ENCODE peak calls at places on chromosomes 16 and 17, in six cellular contexts. U, M, J, I, S and L are unnamed samples. For H3K9me3, the result is how much of the 10 kb centered on the place peaks cover.

GRCh38 chr17:45092932-45093430 is 31.9 kb downstream of the NMT1 start:
- DNase-seq in S (peak), M (peak), U (peak), I (peak), J (peak), L (peak)

GRCh38 chr16:29978081-29978480 is 4.4 kb downstream of the TAOK2 start:
- DNase-seq in M (no peak), U (no peak), S (no peak), I (no peak), J (no peak), L (no peak)

GRCh38 chr16:84481051-84481735 is 23.3 kb downstream of the MEAK7 start:
- DNase-seq in I (no peak), U (no peak), J (no peak), S (no peak), M (no peak), L (no peak)

GRCh38 chr17:80393491-80393890 is 21.5 kb upstream of the ENDOV start:
- DNase-seq in S (no peak), M (no peak), U (no peak), J (no peak), I (no peak), L (no peak)

GRCh38 chr16:1770328-1771071 is 843 bp downstream of the NME3 start:
- DNase-seq in S (peak), U (peak), J (no peak), I (peak), M (no peak), L (peak)

GRCh38 chr16:90047714-90048346 is 28.6 kb upstream of the DBNDD1 start:
- DNase-seq in I (peak), S (no peak), M (no peak), J (no peak), U (no peak), L (no peak)

GRCh38 chr17:39818282-39819000 is 45.7 kb downstream of the IKZF3 start:
- DNase-seq in I (no peak), M (no peak), J (no peak), S (no peak), U (peak), L (no peak)

GRCh38 chr16:4825196-4825595 is 21.9 kb downstream of the GLYR1 start:
- DNase-seq in M (peak), J (no peak), I (no peak), U (no peak), S (no peak), L (no peak)

GRCh38 chr17:29615492-29616299 is 7.0 kb downstream of the CORO6 start:
- DNase-seq in I (peak), M (peak), S (peak), J (peak), U (peak), L (peak)

GRCh38 chr16:88284101-88284500 is 98.7 kb upstream of the ZNF469 start:
- DNase-seq in I (no peak), J (no peak), S (no peak), M (no peak), U (no peak), L (no peak)
- H3K9me3 ChIP-seq in I (under half), J (under half), S (under half), M (under half), U (under half), L (under half)

DNA sequence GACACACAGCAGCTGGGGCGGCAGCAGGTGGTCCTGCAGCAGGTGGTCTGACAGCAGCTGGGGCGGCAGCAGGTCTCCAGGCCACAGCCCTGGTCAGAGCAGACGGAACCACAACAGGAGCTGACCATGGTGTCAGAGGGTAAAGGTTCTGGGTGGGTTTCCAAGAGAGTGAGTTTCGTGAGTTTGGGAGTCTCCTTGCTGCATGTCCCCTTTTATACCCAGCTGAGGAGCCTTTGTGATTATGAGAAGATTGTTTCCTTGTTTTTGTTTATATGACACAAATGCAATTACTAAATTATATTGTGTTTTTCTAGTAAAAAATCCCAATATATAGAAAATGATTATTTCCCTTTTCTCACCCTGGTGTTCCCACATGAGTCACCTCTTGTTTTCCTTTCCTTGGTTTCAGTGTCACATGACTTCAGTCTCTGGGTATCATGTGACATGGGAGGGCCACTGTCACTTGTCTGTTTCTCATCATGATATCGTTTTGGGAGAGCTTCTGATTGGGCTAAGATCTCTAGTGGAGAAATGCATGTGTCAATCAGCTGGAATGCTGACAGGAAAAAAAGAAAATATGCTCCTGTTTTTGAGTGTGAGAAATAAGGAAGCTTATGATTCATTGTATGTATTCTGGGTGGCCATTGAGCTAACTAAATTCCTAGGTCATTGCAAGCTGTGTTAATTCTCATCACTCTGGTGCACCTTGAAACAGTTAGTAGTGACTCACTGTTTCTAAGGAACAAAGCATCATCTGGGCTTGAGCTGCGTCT is at the start of gene KRTAP4-6:
- DNase-seq in J (no peak), U (no peak), M (no peak), I (peak), S (peak), L (peak)
- H3K9me3 ChIP-seq in J (under half), U (under half), M (under half), I (under half), S (under half), L (under half)

DNA sequence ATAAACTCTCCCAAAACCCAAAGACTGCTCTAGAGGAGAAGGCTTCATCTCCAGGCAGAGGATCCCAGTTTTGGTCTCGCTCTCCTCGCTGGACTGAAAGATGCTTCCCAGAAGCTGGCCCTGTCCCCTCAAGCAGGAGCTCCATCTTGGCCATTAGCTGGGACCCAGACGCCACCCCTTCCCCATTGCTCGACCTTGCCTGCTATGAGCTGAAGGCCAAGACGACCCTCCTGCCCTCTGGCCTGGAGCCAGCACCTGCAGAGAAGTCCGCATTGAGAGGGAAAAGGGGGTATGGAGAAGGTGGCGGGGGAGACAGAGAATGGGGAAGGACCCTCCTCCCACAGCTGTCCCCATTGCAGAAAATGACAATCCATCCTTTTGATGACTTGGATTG is 3.6 kb upstream of the RCVRN start:
- DNase-seq in J (no peak), U (no peak), S (no peak), M (no peak), I (no peak), L (no peak)
- H3K9me3 ChIP-seq in J (under half), U (under half), S (under half), M (under half), I (under half), L (under half)

GRCh38 chr16:34743115-34743514 is 1283.7 kb downstream of the TP53TG3F start:
- DNase-seq in J (no peak), I (no peak), M (no peak), S (no peak), U (no peak), L (no peak)
- H3K9me3 ChIP-seq in J (under half), I (under half), M (under half), S (under half), U (under half), L (under half)

DNA sequence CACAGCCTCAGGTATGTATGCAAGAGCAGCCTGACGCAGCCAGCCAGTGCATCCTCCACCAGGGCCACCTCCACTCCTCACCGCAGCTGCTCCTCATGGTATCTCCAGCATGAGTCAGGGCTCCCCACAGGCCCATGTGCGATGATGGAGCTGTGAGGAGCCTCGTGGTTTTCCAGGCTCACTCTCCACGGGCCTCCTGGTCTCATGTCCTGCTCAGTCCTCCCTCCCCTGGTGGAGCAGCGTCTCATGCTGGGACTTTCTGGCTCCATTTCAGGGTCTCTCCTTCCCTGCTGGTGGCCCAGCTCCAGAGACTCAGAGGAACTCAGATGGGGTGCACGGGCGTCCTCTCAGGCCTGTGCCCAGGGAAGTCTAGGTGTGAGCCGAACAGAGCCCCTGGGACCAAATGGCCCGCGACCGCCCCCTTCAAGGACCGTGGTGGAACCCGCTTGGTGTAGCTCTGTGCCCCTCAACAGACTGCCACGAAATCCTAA is 70.4 kb downstream of the METRNL start:
- DNase-seq in M (no peak), I (peak), J (no peak), U (no peak), S (no peak), L (peak)
- H3K9me3 ChIP-seq in M (under half), I (under half), J (under half), U (under half), S (under half), L (under half)

GRCh38 chr17:3308603-3309002 is 10.4 kb upstream of the OR3A1 start:
- DNase-seq in I (no peak), S (no peak), M (no peak), J (no peak), U (no peak), L (no peak)
- H3K9me3 ChIP-seq in I (under half), S (under half), M (under half), J (under half), U (under half), L (under half)

GRCh38 chr16:35706901-35707300 is 2247.5 kb downstream of the TP53TG3F start:
- DNase-seq in I (no peak), S (no peak), M (no peak), U (no peak), J (no peak), L (no peak)
- H3K9me3 ChIP-seq in I (under half), S (under half), M (under half), U (under half), J (under half), L (under half)

DNA sequence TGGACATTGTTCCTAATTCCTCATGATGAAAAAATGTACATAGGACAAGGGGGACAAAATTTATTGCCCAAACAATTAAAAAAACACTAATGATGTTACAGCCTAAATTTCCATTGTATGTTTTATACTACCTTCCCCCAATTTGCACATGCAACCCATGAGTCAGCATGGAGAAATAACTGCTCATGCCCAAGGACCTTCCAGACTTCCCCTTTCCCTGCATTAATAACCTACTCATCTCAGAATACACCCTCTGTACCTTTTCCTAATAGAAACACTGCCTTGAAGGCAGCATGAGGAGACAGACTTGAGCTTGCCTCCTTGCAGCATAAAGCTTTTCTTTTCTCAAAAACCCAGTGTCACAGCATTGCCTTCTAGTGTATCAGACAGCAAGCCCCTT is 2402.8 kb downstream of the TP53TG3F start:
- DNase-seq in S (no peak), I (no peak), J (no peak), U (no peak), M (no peak), L (no peak)
- H3K9me3 ChIP-seq in S (under half), I (under half), J (under half), U (under half), M (under half), L (under half)

GRCh38 chr16:35908942-35909341 is 2449.5 kb downstream of the TP53TG3F start:
- DNase-seq in J (no peak), U (no peak), I (no peak), M (no peak), S (no peak), L (no peak)

GRCh38 chr16:35910409-35910808 is 2451.0 kb downstream of the TP53TG3F start:
- DNase-seq in M (no peak), I (no peak), U (no peak), S (no peak), J (no peak), L (no peak)

GRCh38 chr16:35909351-35909954 is 2450.0 kb downstream of the TP53TG3F start:
- DNase-seq in M (no peak), J (no peak), U (no peak), S (no peak), I (no peak), L (no peak)

GRCh38 chr16:35908152-35908551 is 2448.7 kb downstream of the TP53TG3F start:
- DNase-seq in J (no peak), U (no peak), I (no peak), M (no peak), S (no peak), L (no peak)

DNA sequence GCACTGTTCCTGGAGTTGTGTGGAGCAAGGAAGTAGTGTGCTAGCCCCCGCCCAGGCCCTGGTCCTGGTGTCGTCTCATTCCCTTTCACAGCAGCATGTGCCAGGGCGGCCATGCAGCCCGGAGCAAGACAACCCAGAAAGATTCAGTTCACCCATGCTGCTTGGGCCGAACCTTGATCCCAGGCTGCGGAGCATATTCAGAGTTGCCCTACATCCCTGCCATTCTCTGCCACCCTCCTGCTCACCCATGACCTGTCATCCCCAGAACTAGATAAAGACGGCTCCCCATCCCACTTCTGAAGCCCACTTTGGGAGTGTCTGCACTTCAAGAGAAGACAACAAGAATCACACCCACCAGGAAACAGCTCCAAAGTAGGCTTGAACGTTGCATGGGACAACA is 2452.5 kb downstream of the TP53TG3F start:
- DNase-seq in I (no peak), S (no peak), J (no peak), M (no peak), U (no peak), L (no peak)
- H3K9me3 ChIP-seq in I (under half), S (under half), J (under half), M (under half), U (under half), L (under half)

DNA sequence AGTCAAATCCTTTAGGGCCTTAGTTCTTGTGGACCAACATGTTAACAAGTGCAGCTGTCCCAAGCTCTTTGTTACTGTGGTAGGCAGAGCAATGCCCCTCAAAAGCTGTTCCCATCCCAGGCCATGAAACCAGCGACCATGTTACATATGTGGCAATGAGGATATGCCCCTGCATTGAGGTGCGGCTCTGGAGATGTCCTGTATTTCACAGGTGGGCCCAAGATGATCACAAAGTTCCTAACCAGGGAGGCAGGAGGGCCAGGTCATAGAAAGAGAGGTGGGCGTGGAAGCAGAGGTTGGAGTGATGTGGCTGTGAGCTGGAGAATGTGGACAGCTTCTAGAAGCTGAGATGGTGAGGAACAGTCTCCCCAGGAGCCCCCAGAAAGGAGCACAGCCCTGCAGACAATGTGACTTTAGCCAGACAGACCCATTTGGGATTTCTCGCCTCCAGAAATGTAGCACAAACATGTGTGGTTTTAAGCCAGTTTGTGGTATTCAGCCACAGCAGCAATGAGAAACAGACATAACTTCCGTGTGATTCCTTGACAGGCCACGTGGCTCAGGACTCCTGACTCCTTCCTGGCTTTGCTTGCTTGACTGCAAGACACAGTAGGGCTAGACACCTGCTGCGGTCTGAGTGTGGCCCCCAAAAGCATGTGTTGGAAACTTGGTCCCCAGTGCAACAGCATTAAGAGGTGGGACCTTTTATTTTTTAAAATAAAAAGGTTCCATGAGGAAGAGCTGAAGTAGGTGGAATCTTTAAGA is 778.3 kb downstream of the KCNJ18 start:
- DNase-seq in I (no peak), J (no peak), M (no peak), S (no peak), U (no peak), L (no peak)
- H3K9me3 ChIP-seq in I (under half), J (under half), M (under half), S (under half), U (under half), L (under half)